ENCODE peak calls at places on chromosomes 1 and 21, in nine cellular contexts. D is uterus, X is IMR-90, C is suprapubic skin, W is ovary, H is esophagus muscularis mucosa, K is stomach, F is K562, Z is A549. I is an unnamed sample.

GRCh38 chr1:24134376-24134775 is 8.6 kb downstream of the IL22RA1 start:
- DNase-seq in D (no peak), X (no peak), C (no peak), W (no peak), H (no peak), K (no peak), F (no peak), Z (no peak), I (no peak)

GRCh38 chr1:204873176-204873575 is 2.5 kb downstream of the NFASC start:
- DNase-seq in D (no peak), X (no peak), C (no peak), W (no peak), H (no peak), K (no peak), F (no peak), Z (no peak), I (no peak)

GRCh38 chr1:19483261-19483660 is 2.1 kb downstream of the CAPZB start:
- DNase-seq in D (no peak), X (no peak), C (no peak), W (no peak), H (no peak), K (no peak), F (no peak), Z (no peak), I (no peak)

GRCh38 chr1:229430761-229431269 is 3.1 kb downstream of the ACTA1 start:
- DNase-seq in D (no peak), X (peak), C (no peak), W (peak), H (no peak), K (peak), F (peak), Z (no peak), I (peak)

GRCh38 chr1:42002220-42002619 is 83.5 kb upstream of the HIVEP3 start:
- DNase-seq in D (no peak), X (no peak), C (no peak), W (no peak), H (no peak), K (no peak), F (no peak), Z (no peak), I (no peak)

GRCh38 chr21:31772674-31773555 is 41.0 kb upstream of the SCAF4 start:
- DNase-seq in D (no peak), X (no peak), C (no peak), W (no peak), H (no peak), K (no peak), F (no peak), Z (no peak), I (no peak)

GRCh38 chr1:204461331-204462228 is 33.0 kb downstream of the PIK3C2B start:
- DNase-seq in D (no peak), X (no peak), C (no peak), W (no peak), H (no peak), K (no peak), F (peak), Z (no peak), I (no peak)

GRCh38 chr1:216034506-216034905 is 388.7 kb downstream of the USH2A start:
- DNase-seq in D (no peak), X (peak), C (no peak), W (no peak), H (no peak), K (no peak), F (no peak), Z (no peak), I (no peak)

GRCh38 chr1:907611-908451 is 15.9 kb upstream of the SAMD11 start:
- DNase-seq in D (no peak), X (no peak), C (peak), W (no peak), H (no peak), K (peak), F (no peak), Z (no peak), I (no peak)

GRCh38 chr1:12177999-12178441 is 11.2 kb downstream of the TNFRSF1B start:
- DNase-seq in D (peak), X (peak), C (no peak), W (peak), H (no peak), K (peak), F (no peak), Z (no peak), I (no peak)

GRCh38 chr1:206506803-206507394 is 432 bp upstream of the RASSF5 start:
- DNase-seq in D (no peak), X (no peak), C (no peak), W (no peak), H (no peak), K (peak), F (no peak), Z (no peak), I (no peak)

GRCh38 chr1:162200096-162200847 is 130.8 kb downstream of the NOS1AP start:
- DNase-seq in D (no peak), X (no peak), C (no peak), W (no peak), H (no peak), K (no peak), F (no peak), Z (no peak), I (no peak)

GRCh38 chr1:54887665-54888071 is 673 bp upstream of the DHCR24 start:
- DNase-seq in D (no peak), X (no peak), C (peak), W (peak), H (no peak), K (peak), F (no peak), Z (no peak), I (no peak)

GRCh38 chr21:45528028-45528705 is 14.1 kb downstream of the SLC19A1 start:
- DNase-seq in D (no peak), X (no peak), C (peak), W (peak), H (no peak), K (peak), F (no peak), Z (no peak), I (no peak)

GRCh38 chr1:100882622-100883186 is 11.9 kb downstream of the EXTL2 start:
- DNase-seq in D (no peak), X (no peak), C (no peak), W (no peak), H (no peak), K (no peak), F (no peak), Z (no peak), I (peak)

GRCh38 chr21:17853393-17854275 is 34.5 kb upstream of the C21orf91 start:
- DNase-seq in D (no peak), X (no peak), C (no peak), W (no peak), H (no peak), K (no peak), F (no peak), Z (no peak), I (no peak)

GRCh38 chr1:58545591-58546519 is 671 bp downstream of the OMA1 start:
- DNase-seq in D (peak), X (peak), C (peak), W (peak), H (peak), K (peak), F (peak), Z (peak), I (peak)

GRCh38 chr1:48216276-48216675 is 6.2 kb upstream of the SLC5A9 start:
- DNase-seq in D (no peak), X (no peak), C (no peak), W (no peak), H (no peak), K (no peak), F (no peak), Z (no peak), I (no peak)

GRCh38 chr1:163170975-163171676 is 31.6 kb downstream of the RGS5 start:
- DNase-seq in D (no peak), X (peak), C (no peak), W (no peak), H (no peak), K (no peak), F (no peak), Z (peak), I (no peak)

GRCh38 chr1:46110521-46110920 is 21.9 kb downstream of the PIK3R3 start:
- DNase-seq in D (no peak), X (no peak), C (no peak), W (no peak), H (no peak), K (no peak), F (no peak), Z (no peak), I (no peak)

GRCh38 chr1:86998727-86999126 is 84.3 kb downstream of the HS2ST1 start:
- DNase-seq in D (no peak), X (no peak), C (no peak), W (no peak), H (no peak), K (no peak), F (peak), Z (no peak), I (no peak)

GRCh38 chr1:241356519-241357365 is at the start of gene RGS7:
- DNase-seq in D (peak), X (peak), C (no peak), W (peak), H (no peak), K (peak), F (no peak), Z (peak), I (peak)

GRCh38 chr1:151510020-151510405 is 1.2 kb upstream of the CGN start:
- DNase-seq in D (no peak), X (no peak), C (no peak), W (no peak), H (no peak), K (no peak), F (no peak), Z (no peak), I (no peak)

GRCh38 chr1:116945996-116946395 is 36.3 kb downstream of the PTGFRN start:
- DNase-seq in D (no peak), X (no peak), C (no peak), W (no peak), H (no peak), K (no peak), F (no peak), Z (no peak), I (no peak)

GRCh38 chr1:1122078-1122811 is 6.4 kb upstream of the C1orf159 start:
- DNase-seq in D (peak), X (peak), C (peak), W (peak), H (peak), K (peak), F (peak), Z (peak), I (peak)

GRCh38 chr1:14039894-14040430 is 340.0 kb downstream of the PRDM2 start:
- DNase-seq in D (no peak), X (no peak), C (no peak), W (no peak), H (no peak), K (no peak), F (no peak), Z (no peak), I (no peak)

GRCh38 chr1:176885756-176886155 is 278.8 kb downstream of the ASTN1 start:
- DNase-seq in D (no peak), X (no peak), C (no peak), W (no peak), H (no peak), K (no peak), F (no peak), Z (no peak), I (no peak)

GRCh38 chr1:24536391-24536840 is 19.5 kb upstream of the NCMAP start:
- DNase-seq in D (no peak), X (peak), C (no peak), W (no peak), H (no peak), K (peak), F (no peak), Z (no peak), I (no peak)

GRCh38 chr1:37930246-37931142 is 16.4 kb downstream of the INPP5B start:
- DNase-seq in D (no peak), X (peak), C (no peak), W (no peak), H (no peak), K (no peak), F (peak), Z (no peak), I (peak)

GRCh38 chr1:35660581-35661473 is 19.5 kb upstream of the PSMB2 start:
- DNase-seq in D (no peak), X (peak), C (no peak), W (no peak), H (no peak), K (no peak), F (peak), Z (no peak), I (peak)

GRCh38 chr21:41873005-41873404 is 6.1 kb downstream of the PRDM15 start:
- DNase-seq in D (no peak), X (no peak), C (no peak), W (no peak), H (no peak), K (no peak), F (no peak), Z (no peak), I (no peak)

GRCh38 chr1:19210772-19211549 is 895 bp upstream of the UBR4 start:
- DNase-seq in D (no peak), X (peak), C (no peak), W (no peak), H (no peak), K (no peak), F (peak), Z (no peak), I (peak)

GRCh38 chr21:28215214-28215954 is 777.3 kb downstream of the LTN1 start:
- DNase-seq in D (peak), X (peak), C (no peak), W (no peak), H (no peak), K (no peak), F (no peak), Z (no peak), I (no peak)

GRCh38 chr1:50774759-50775351 is 185.2 kb downstream of the FAF1 start:
- DNase-seq in D (no peak), X (peak), C (no peak), W (no peak), H (no peak), K (no peak), F (peak), Z (peak), I (peak)

GRCh38 chr1:177927021-177927596 is 42.7 kb downstream of the SEC16B start:
- DNase-seq in D (no peak), X (peak), C (no peak), W (no peak), H (no peak), K (no peak), F (no peak), Z (no peak), I (no peak)

GRCh38 chr1:183023601-183024351 is 556 bp downstream of the LAMC1 start:
- DNase-seq in D (peak), X (peak), C (peak), W (peak), H (no peak), K (peak), F (peak), Z (peak), I (peak)

GRCh38 chr1:235077571-235078479 is 50.8 kb downstream of the TOMM20 start:
- DNase-seq in D (no peak), X (peak), C (no peak), W (no peak), H (no peak), K (no peak), F (no peak), Z (no peak), I (peak)
- TF ChIP-seq POLR2A in D (no peak), X (no peak), C (no peak), W (no peak), H (no peak), K (no peak), F (no peak), Z (no peak), I (no peak)

GRCh38 chr1:184623404-184623803 is 131.3 kb downstream of the EDEM3 start:
- DNase-seq in D (no peak), X (no peak), C (no peak), W (no peak), H (no peak), K (no peak), F (no peak), Z (no peak), I (no peak)

GRCh38 chr1:184624626-184625025 is 130.0 kb downstream of the EDEM3 start:
- DNase-seq in D (no peak), X (peak), C (no peak), W (no peak), H (no peak), K (no peak), F (no peak), Z (no peak), I (no peak)

GRCh38 chr1:184621262-184621661 is 133.4 kb downstream of the EDEM3 start:
- DNase-seq in D (no peak), X (peak), C (no peak), W (no peak), H (no peak), K (no peak), F (no peak), Z (no peak), I (no peak)

GRCh38 chr1:184624051-184624450 is 130.6 kb downstream of the EDEM3 start:
- DNase-seq in D (no peak), X (no peak), C (no peak), W (no peak), H (no peak), K (no peak), F (no peak), Z (no peak), I (no peak)

GRCh38 chr1:184622136-184622823 is 132.4 kb downstream of the EDEM3 start:
- DNase-seq in D (peak), X (peak), C (peak), W (peak), H (peak), K (peak), F (no peak), Z (no peak), I (no peak)
- TF ChIP-seq POLR2A in D (peak), X (no peak), C (no peak), W (no peak), H (no peak), K (no peak), F (no peak), Z (no peak), I (no peak)

DNA sequence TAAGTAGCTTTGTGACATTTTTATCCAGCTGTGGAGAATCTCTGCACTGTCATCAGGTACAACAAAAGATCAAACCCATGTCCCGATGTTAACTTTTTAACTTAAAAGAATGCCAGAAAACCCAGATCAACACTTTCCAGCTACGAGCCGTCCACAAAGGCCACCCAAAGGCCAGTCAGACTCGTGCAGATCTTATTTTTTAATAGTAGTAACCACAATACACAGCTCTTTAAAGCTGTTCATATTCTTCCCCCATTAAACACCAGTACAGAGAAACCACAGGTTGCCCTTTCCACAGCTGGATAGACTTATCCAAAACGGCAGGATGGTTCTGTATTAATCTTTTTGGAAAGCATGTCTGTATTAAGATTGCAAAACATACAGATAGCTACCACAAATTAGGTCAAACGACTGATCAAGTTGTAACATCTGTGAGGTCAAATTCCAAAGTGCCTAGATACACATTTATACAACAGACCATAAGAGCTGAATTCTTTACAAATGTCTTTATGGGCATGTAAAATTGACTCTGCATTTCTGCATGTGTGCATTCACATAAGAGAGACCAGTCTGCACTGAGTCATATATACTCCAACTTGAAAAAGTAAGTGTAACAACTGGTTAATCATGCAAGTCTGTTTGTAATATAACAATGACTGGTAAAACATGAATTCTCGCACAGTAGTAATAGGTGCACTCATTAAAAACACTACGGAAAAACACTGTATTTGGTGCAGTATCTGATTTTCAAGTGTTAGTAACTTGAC is 5.1 kb downstream of the IRF2BP2 start:
- DNase-seq in D (no peak), X (peak), C (no peak), W (no peak), H (no peak), K (no peak), F (peak), Z (no peak), I (peak)
- TF ChIP-seq POLR2A in D (no peak), X (no peak), C (no peak), W (no peak), H (no peak), K (no peak), F (no peak), Z (no peak), I (peak)

GRCh38 chr1:226310123-226310540 is 1.2 kb upstream of the LIN9 start:
- DNase-seq in D (no peak), X (no peak), C (no peak), W (no peak), H (no peak), K (no peak), F (peak), Z (no peak), I (no peak)

GRCh38 chr1:226308166-226308722 is 720 bp downstream of the LIN9 start:
- DNase-seq in D (peak), X (no peak), C (no peak), W (no peak), H (no peak), K (peak), F (peak), Z (peak), I (no peak)

GRCh38 chr1:226309398-226310122 is 596 bp upstream of the LIN9 start:
- DNase-seq in D (no peak), X (no peak), C (no peak), W (peak), H (no peak), K (no peak), F (peak), Z (peak), I (no peak)

GRCh38 chr1:226310637-226311195 is 1.8 kb upstream of the LIN9 start:
- DNase-seq in D (no peak), X (no peak), C (no peak), W (no peak), H (no peak), K (peak), F (peak), Z (peak), I (no peak)

GRCh38 chr1:226308723-226309397 is at the start of gene LIN9:
- DNase-seq in D (peak), X (peak), C (peak), W (peak), H (peak), K (peak), F (peak), Z (peak), I (peak)
- TF ChIP-seq POLR2A in D (no peak), X (peak), C (no peak), W (no peak), H (no peak), K (no peak), F (peak), Z (peak), I (peak)

GRCh38 chr1:40862008-40862863 is at the start of gene CITED4:
- DNase-seq in D (peak), X (peak), C (peak), W (peak), H (peak), K (peak), F (peak), Z (peak), I (peak)

GRCh38 chr1:40857737-40858136 is 4.4 kb downstream of the CITED4 start:
- DNase-seq in D (no peak), X (no peak), C (no peak), W (no peak), H (no peak), K (no peak), F (no peak), Z (no peak), I (no peak)

GRCh38 chr1:40860706-40861226 is 1.4 kb downstream of the CITED4 start:
- DNase-seq in D (no peak), X (no peak), C (no peak), W (peak), H (no peak), K (no peak), F (no peak), Z (no peak), I (no peak)

GRCh38 chr1:40859017-40859416 is 3.1 kb downstream of the CITED4 start:
- DNase-seq in D (no peak), X (no peak), C (no peak), W (no peak), H (no peak), K (no peak), F (no peak), Z (no peak), I (no peak)

DNA sequence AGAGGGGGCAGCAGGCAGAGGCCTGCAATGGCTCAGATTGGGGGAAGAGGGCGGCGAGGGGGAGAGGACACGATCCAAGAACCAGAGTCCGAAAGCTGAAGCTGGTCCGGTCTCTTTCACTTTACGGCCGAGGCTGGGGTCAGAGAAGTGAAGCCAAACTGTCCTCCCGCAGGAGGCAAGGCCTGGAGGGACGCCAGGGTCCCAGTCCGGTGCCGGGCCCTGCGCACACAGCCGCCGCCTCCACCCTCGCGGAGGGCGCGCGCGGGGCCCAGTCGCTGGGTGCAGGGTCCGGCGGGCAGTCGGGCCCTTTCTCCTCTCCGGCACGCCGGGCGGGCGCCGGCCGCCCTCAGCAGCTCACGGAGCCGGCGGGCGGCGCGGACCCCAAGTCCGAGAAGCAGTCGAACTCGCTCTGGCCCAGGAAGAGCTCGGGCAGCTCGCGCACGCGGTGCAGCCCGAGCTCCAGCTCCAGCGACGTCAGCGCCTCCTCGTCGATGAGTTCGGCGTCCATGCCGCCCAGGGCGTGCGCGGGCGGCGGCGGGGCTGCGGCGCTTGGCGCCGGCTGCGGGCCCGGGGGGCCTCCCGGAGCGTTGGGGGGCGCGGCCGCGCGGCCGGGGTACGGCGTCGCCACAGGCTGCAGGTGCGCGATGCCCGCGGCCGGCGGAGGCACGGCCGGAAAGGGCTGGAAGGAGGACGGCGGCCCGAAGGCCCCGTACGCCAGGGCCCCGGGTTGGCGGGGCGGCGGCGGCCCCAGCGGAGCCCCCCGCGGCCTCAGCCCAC is 748 bp downstream of the CITED4 start:
- DNase-seq in D (peak), X (peak), C (no peak), W (peak), H (no peak), K (peak), F (no peak), Z (no peak), I (peak)
- TF ChIP-seq POLR2A in D (no peak), X (no peak), C (no peak), W (peak), H (no peak), K (no peak), F (no peak), Z (no peak), I (no peak)

I was measured in erythroblast.